ENCODE peak calls at places on chromosomes 4 and X, in four cellular contexts. Q is adrenal gland, X is aorta, U is body of pancreas. N is an unnamed sample.

GRCh38 chr4:39066371-39066770 is 4.3 kb downstream of the KLHL5 start:
- DNase-seq in X (no peak), Q (no peak), U (no peak), N (no peak)

GRCh38 chr4:116866116-116866515 is 219.3 kb downstream of the TRAM1L1 start:
- DNase-seq in Q (no peak), U (no peak), X (no peak), N (no peak)

GRCh38 chr4:47615385-47615784 is 130.3 kb downstream of the ATP10D start:
- DNase-seq in Q (no peak), X (no peak), U (no peak), N (no peak)

GRCh38 chr4:15010038-15010585 is 7.8 kb downstream of the CPEB2 start:
- DNase-seq in Q (no peak), U (no peak), X (no peak), N (no peak)

GRCh38 chr4:145177511-145177905 is 2.9 kb downstream of the OTUD4 start:
- DNase-seq in U (no peak), X (no peak), Q (peak), N (peak)

GRCh38 chrX:40323977-40324376 is 226.2 kb upstream of the BCOR start:
- DNase-seq in X (no peak), Q (no peak), U (no peak), N (no peak)

GRCh38 chr4:84501721-84502267 is 2.7 kb upstream of the NKX6-1 start:
- DNase-seq in U (no peak), X (no peak), Q (no peak), N (no peak)

GRCh38 chr4:67853336-67853735 is 30.5 kb downstream of the TMPRSS11D start:
- DNase-seq in U (no peak), Q (no peak), X (no peak), N (no peak)

GRCh38 chr4:186725422-186726149 is 1.9 kb upstream of the FAT1 start:
- DNase-seq in Q (peak), U (peak), X (peak), N (peak)

GRCh38 chrX:10240918-10241317 is 84.1 kb downstream of the CLCN4 start:
- DNase-seq in Q (no peak), X (no peak), U (no peak), N (no peak)

GRCh38 chrX:11064851-11065600 is 46.1 kb upstream of the HCCS start:
- DNase-seq in Q (no peak), X (no peak), U (no peak), N (no peak)

GRCh38 chrX:38880460-38880859 is 79.2 kb downstream of the MID1IP1 start:
- DNase-seq in U (no peak), Q (no peak), X (no peak), N (no peak)

GRCh38 chrX:15864629-15865028 is 10.0 kb upstream of the AP1S2 start:
- DNase-seq in X (no peak), U (no peak), Q (no peak), N (no peak)

GRCh38 chrX:116267511-116268040 is 97.0 kb downstream of the AGTR2 start:
- DNase-seq in X (no peak), Q (no peak), U (no peak), N (no peak)

GRCh38 chr4:101019941-101020401 is 327.4 kb downstream of the PPP3CA start:
- DNase-seq in Q (no peak), X (no peak), U (no peak), N (no peak)

GRCh38 chrX:1248381-1249061 is 20.1 kb upstream of the CSF2RA start:
- DNase-seq in U (no peak), X (no peak), Q (no peak), N (no peak)

GRCh38 chr4:52374847-52375246 is 284.3 kb downstream of the USP46 start:
- DNase-seq in U (no peak), Q (no peak), X (no peak), N (no peak)

GRCh38 chrX:39773923-39774803 is 323.6 kb downstream of the BCOR start:
- DNase-seq in Q (no peak), X (no peak), U (peak), N (no peak)

GRCh38 chrX:104318330-104319009 is 63.7 kb upstream of the ESX1 start:
- DNase-seq in Q (no peak), U (peak), X (no peak), N (no peak)

GRCh38 chr4:168917150-168917779 is 92.8 kb downstream of the CBR4 start:
- DNase-seq in X (peak), Q (no peak), U (no peak), N (no peak)

GRCh38 chr4:91837608-91838029 is 466.1 kb upstream of the GRID2 start:
- DNase-seq in X (no peak), Q (no peak), U (no peak), N (no peak)

GRCh38 chr4:178198691-178199090 is 756.5 kb upstream of the AGA start:
- DNase-seq in U (no peak), X (no peak), Q (no peak), N (no peak)

GRCh38 chrX:39304746-39305145 is 503.5 kb downstream of the MID1IP1 start:
- DNase-seq in X (no peak), Q (no peak), U (no peak), N (no peak)

GRCh38 chrX:32045149-32045548 is 973.3 kb upstream of the FTHL17 start:
- DNase-seq in Q (no peak), U (no peak), X (no peak), N (peak)

GRCh38 chr4:6557185-6557584 is 17.8 kb upstream of the MAN2B2 start:
- DNase-seq in U (no peak), X (no peak), Q (no peak), N (no peak)

GRCh38 chrX:129781134-129782014 is 1.6 kb downstream of the SASH3 start:
- DNase-seq in Q (no peak), X (peak), U (no peak), N (peak)

GRCh38 chrX:40938418-40938817 is 146.8 kb upstream of the USP9X start:
- DNase-seq in Q (no peak), X (no peak), U (no peak), N (no peak)

GRCh38 chrX:47581731-47582647 is at the start of gene TIMP1:
- DNase-seq in U (peak), X (peak), Q (peak), N (peak)

GRCh38 chr4:102758241-102758871 is 2.4 kb downstream of the MANBA start:
- DNase-seq in U (no peak), X (no peak), Q (no peak), N (no peak)

GRCh38 chr4:20831746-20832145 is 131.5 kb downstream of the PACRGL start:
- DNase-seq in Q (no peak), X (no peak), U (no peak), N (no peak)

GRCh38 chrX:107565916-107566602 is 62.3 kb upstream of the PRPS1 start:
- DNase-seq in Q (no peak), U (peak), X (no peak), N (no peak)

GRCh38 chr4:99131378-99131777 is 12.7 kb downstream of the ADH4 start:
- DNase-seq in U (no peak), Q (no peak), X (no peak), N (no peak)

GRCh38 chrX:155966876-155967275 is 30.6 kb upstream of the IL9R start:
- DNase-seq in U (no peak), X (no peak), Q (no peak), N (no peak)

GRCh38 chr4:39353478-39354177 is 12.5 kb downstream of the RFC1 start:
- DNase-seq in Q (no peak), U (no peak), X (no peak), N (no peak)

GRCh38 chr4:108852691-108853090 is 89.8 kb upstream of the ETNPPL start:
- DNase-seq in X (no peak), Q (no peak), U (no peak), N (no peak)

DNA sequence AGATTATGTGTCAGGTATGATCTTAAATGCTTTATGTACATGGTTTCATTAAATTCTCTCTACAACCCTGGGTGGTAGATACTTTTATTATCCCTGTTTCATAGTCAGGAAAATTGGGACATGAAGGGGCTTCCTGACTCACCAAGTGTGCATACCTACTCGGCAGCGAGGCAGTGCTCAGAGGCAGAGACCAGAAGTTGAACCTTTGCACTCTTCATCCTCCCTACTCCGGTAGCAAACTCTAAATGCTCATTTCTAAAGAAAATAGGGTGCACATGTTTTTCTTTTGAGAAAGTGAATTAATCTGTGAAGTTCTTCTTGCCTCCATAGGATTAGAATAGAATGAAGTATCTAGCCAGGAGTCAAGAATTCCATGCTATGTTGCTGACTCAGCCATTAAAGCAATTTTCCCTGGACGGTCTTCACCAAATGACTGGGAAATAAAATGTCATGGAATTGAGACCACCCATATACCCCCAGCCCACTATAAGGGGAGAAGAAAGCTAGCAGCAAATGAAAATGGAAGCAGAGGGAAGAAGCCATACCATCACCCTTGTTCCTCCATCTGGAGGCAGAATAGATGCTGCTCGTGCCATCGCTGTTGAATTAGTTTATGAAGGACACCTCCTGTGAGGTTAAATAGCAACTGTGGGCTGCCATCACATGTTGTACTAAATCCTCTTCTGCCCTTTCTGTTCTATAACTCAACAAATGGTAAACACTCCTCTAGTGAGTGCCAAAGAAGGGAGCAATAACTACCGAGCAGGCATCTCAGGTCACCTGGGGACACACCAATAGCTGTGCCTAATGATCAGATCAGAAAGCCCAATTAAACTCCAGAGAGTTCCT is 355.4 kb downstream of the CAMK2D start:
- DNase-seq in X (no peak), U (no peak), Q (no peak), N (no peak)
- H3K27ac ChIP-seq in X (no peak), U (no peak), Q (no peak), N (peak)

GRCh38 chrX:153477039-153477438 is 6.7 kb upstream of the HAUS7 start:
- DNase-seq in Q (no peak), U (no peak), X (peak), N (no peak)

GRCh38 chrX:153478746-153479145 is 8.4 kb upstream of the HAUS7 start:
- DNase-seq in U (no peak), Q (no peak), X (no peak), N (no peak)

GRCh38 chrX:153476628-153477027 is 6.3 kb upstream of the HAUS7 start:
- DNase-seq in U (no peak), Q (no peak), X (peak), N (no peak)

GRCh38 chrX:153477458-153477857 is 7.1 kb upstream of the HAUS7 start:
- DNase-seq in X (no peak), Q (no peak), U (no peak), N (no peak)

DNA sequence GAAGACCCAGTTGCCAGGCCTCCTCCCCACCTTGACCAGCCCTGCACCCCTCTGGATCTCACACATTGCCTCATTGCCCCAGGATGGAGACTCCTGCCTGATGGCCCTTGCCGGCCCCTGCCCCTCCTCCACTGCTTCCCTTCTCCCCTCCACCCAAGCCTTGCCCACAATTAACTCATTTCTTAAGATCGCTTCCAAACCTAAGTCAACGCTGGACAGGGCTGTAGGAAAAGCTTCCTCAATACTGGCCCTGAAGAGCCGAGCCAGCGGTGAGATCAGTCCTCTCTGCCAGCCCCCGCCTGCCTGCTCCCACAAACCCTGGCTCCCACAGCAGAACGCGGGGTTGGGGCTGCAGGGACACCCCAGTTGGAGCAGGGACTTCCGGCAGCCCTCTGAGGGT is 7.5 kb upstream of the HAUS7 start:
- DNase-seq in Q (no peak), X (no peak), U (no peak), N (no peak)
- H3K27ac ChIP-seq in Q (no peak), X (no peak), U (no peak), N (no peak)

DNA sequence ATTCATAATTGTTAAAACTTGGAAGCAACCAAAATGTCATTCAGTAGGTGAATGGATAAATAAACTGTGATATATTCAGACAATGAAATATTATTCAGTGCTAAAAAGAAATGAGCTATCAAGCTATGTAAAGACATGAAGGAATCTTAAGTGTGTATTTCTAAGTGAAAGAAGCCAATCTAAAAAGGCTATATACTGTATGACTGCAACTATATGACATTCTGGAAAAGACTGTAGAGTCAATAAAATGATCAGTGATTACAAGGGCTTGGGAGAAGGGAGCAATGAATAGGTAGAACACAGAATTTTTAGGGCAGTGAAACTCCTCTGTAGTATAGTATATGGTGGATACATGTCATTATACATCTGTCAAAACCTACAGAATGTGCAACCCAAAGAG is 139.9 kb downstream of the FRYL start:
- DNase-seq in X (no peak), U (no peak), Q (no peak), N (no peak)
- H3K27ac ChIP-seq in X (no peak), U (no peak), Q (no peak), N (peak)

DNA sequence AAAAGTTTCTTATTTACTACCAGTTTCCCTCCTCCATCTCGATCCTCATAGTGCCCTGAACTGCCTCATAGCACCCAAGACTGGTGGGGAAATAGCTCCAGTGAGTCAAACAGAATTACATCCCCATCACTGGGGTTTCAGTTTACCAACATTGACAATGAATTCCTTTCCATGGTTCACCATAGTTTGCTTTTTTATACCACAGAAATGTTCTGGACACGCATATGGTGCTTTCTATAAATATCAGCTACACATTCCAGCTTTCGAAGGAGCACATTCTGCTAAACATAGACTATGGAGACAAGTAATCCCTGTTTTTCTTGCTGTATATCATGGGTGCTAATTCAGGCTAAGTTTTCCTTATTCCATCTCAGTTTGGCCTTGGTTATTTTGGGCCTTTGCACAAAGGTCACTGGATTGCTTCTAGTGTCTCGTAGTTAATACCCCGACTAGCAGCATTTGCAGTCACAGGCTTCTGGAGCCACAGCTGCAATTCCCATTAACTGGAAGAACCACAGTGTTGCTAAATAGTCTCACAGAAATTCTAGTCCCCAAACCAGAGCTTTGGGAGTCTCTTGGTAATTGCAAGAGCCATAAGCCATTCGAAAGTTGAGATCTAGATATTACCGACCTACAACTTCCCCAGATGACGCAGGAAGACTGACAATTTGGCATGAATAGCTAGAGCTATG is 53.4 kb upstream of the TRPC3 start:
- DNase-seq in X (no peak), Q (no peak), U (no peak), N (no peak)
- H3K27ac ChIP-seq in X (no peak), Q (no peak), U (no peak), N (no peak)

GRCh38 chr4:83109480-83110221 is 4.9 kb downstream of the PLAC8 start:
- DNase-seq in X (peak), U (peak), Q (peak), N (no peak)
- H3K27ac ChIP-seq in X (no peak), U (peak), Q (peak), N (no peak)

GRCh38 chr4:37890501-37891220 is at the start of gene TBC1D1:
- DNase-seq in U (peak), Q (peak), X (peak), N (peak)
- H3K27ac ChIP-seq in U (peak), Q (peak), X (peak), N (peak)